ENCODE peak calls at places on chromosomes 2 and 18, in seven cellular contexts. O, R, C, V, T, Z and X are unnamed samples.

GRCh38 chr18:51168031-51168742 is 29.3 kb downstream of the MEX3C start:
- DNase-seq in V (no peak), C (no peak), O (no peak), T (no peak), R (no peak), Z (no peak), X (no peak)

GRCh38 chr2:40666438-40666837 is 214.5 kb upstream of the SLC8A1 start:
- DNase-seq in V (no peak), Z (no peak), T (no peak), O (peak), R (no peak), C (no peak), X (no peak)

GRCh38 chr2:10243926-10244270 is 58.8 kb upstream of the HPCAL1 start:
- DNase-seq in O (no peak), C (peak), T (no peak), R (no peak), Z (no peak), V (no peak), X (no peak)

GRCh38 chr2:101435011-101435862 is 39.7 kb downstream of the RFX8 start:
- DNase-seq in R (no peak), O (peak), Z (no peak), T (no peak), V (no peak), C (no peak), X (no peak)

GRCh38 chr18:43563780-43564179 is 286.5 kb upstream of the SYT4 start:
- DNase-seq in V (no peak), O (peak), C (no peak), R (no peak), Z (no peak), T (no peak), X (peak)

GRCh38 chr18:10051877-10052631 is 138.2 kb downstream of the VAPA start:
- DNase-seq in T (no peak), O (peak), R (peak), C (no peak), Z (no peak), V (no peak), X (peak)

GRCh38 chr2:143954208-143954607 is 565.7 kb downstream of the ZEB2 start:
- DNase-seq in C (no peak), R (no peak), O (no peak), Z (no peak), T (no peak), V (no peak), X (no peak)

GRCh38 chr2:200871151-200871550 is 6.7 kb upstream of the CLK1 start:
- DNase-seq in Z (no peak), O (no peak), V (no peak), T (no peak), C (no peak), R (no peak), X (no peak)

GRCh38 chr2:21032338-21033236 is 11.3 kb downstream of the APOB start:
- DNase-seq in T (no peak), Z (no peak), V (no peak), C (no peak), O (no peak), R (no peak), X (no peak)

GRCh38 chr2:73059106-73059505 is 12.4 kb downstream of the SFXN5 start:
- DNase-seq in C (no peak), R (peak), V (no peak), O (no peak), T (no peak), Z (no peak), X (no peak)

GRCh38 chr2:67075530-67076253 is 321.4 kb upstream of the ETAA1 start:
- DNase-seq in T (no peak), O (no peak), C (no peak), R (no peak), V (no peak), Z (no peak), X (no peak)

GRCh38 chr2:58879834-58880233 is 638.7 kb upstream of the FANCL start:
- DNase-seq in O (no peak), R (no peak), C (no peak), T (no peak), V (no peak), Z (no peak), X (no peak)